ENCODE peak calls at places on chromosomes 1 and 21, in five cellular contexts. Q is Calu3, M is GM20000, D is HCT116, T is kidney epithelial cell. L is an unnamed sample.

GRCh38 chr1:235919797-235920475 is 53.2 kb upstream of the LYST start:
- DNase-seq in Q (no peak), M (no peak), D (no peak), T (peak; percentile 67), L (no peak)

GRCh38 chr1:50701706-50702317 is 258.3 kb downstream of the FAF1 start:
- DNase-seq in Q (no peak), M (no peak), D (no peak), T (no peak), L (no peak)

GRCh38 chr1:2587071-2587859 is 688 bp downstream of the PRXL2B start:
- DNase-seq in Q (no peak), M (peak; percentile 48), D (no peak), T (no peak), L (no peak)

GRCh38 chr1:53273526-53273925 is 35.2 kb upstream of the MAGOH start:
- DNase-seq in Q (no peak), M (no peak), D (no peak), T (no peak), L (no peak)

GRCh38 chr1:93798301-93798700 is 80.7 kb downstream of the DNTTIP2 start:
- DNase-seq in Q (no peak), M (no peak), D (no peak), T (no peak), L (no peak)

GRCh38 chr1:118148034-118148433 is 37.0 kb downstream of the SPAG17 start:
- DNase-seq in Q (no peak), M (no peak), D (no peak), T (no peak), L (no peak)

GRCh38 chr1:66464802-66465201 is 69.2 kb upstream of the SGIP1 start:
- DNase-seq in Q (no peak), M (no peak), D (no peak), T (peak; percentile 69), L (no peak)

GRCh38 chr1:5998906-5999301 is 6.7 kb upstream of the NPHP4 start:
- DNase-seq in Q (no peak), M (no peak), D (no peak), T (no peak), L (no peak)

GRCh38 chr21:44958471-44959191 is 18.8 kb downstream of the SLX9 start:
- DNase-seq in Q (no peak), M (no peak), D (no peak), T (no peak), L (no peak)

GRCh38 chr1:80217377-80217986 is 1211.0 kb upstream of the ADGRL4 start:
- DNase-seq in Q (peak; percentile 27), M (no peak), D (peak; percentile 32), T (peak; percentile 43), L (no peak)

GRCh38 chr1:19067187-19067911 is 110.9 kb upstream of the IFFO2 start:
- DNase-seq in Q (peak; percentile 61), M (no peak), D (no peak), T (no peak), L (no peak)

GRCh38 chr1:224673161-224673560 is 57.0 kb downstream of the CNIH3 start:
- DNase-seq in Q (no peak), M (no peak), D (no peak), T (no peak), L (no peak)

GRCh38 chr21:43591468-43592050 is 67.7 kb downstream of the HSF2BP start:
- DNase-seq in Q (no peak), M (no peak), D (no peak), T (no peak), L (no peak)

GRCh38 chr1:35777109-35777508 is 7.3 kb upstream of the CLSPN start:
- DNase-seq in Q (no peak), M (no peak), D (no peak), T (no peak), L (no peak)

GRCh38 chr1:185155600-185156320 is 993 bp downstream of the TRMT1L start:
- DNase-seq in Q (peak; percentile 8), M (peak; percentile 23), D (no peak), T (no peak), L (no peak)

GRCh38 chr1:76746195-76746594 is 121.1 kb upstream of the ST6GALNAC5 start:
- DNase-seq in Q (no peak), M (no peak), D (no peak), T (no peak), L (no peak)

GRCh38 chr1:31663622-31664452 is 19.2 kb upstream of the PEF1 start:
- DNase-seq in Q (peak; percentile 78), M (peak; percentile 83), D (peak; percentile 13), T (no peak), L (peak; percentile 86)

GRCh38 chr1:111576547-111576946 is 43.0 kb upstream of the RAP1A start:
- DNase-seq in Q (peak; percentile 4), M (no peak), D (no peak), T (no peak), L (no peak)

GRCh38 chr1:6954596-6954995 is 169.3 kb downstream of the CAMTA1 start:
- DNase-seq in Q (no peak), M (no peak), D (no peak), T (no peak), L (no peak)

GRCh38 chr1:168348146-168348709 is 67.6 kb downstream of the TBX19 start:
- DNase-seq in Q (no peak), M (no peak), D (peak; percentile 16), T (no peak), L (no peak)

GRCh38 chr1:109482242-109482641 is 1.5 kb upstream of the ATXN7L2 start:
- DNase-seq in Q (no peak), M (no peak), D (no peak), T (no peak), L (no peak)

GRCh38 chr1:99849413-99849743 is 783 bp upstream of the AGL start:
- DNase-seq in Q (peak; percentile 1), M (no peak), D (no peak), T (no peak), L (no peak)

GRCh38 chr1:232837085-232837484 is 31.9 kb downstream of the MAP10 start:
- DNase-seq in Q (no peak), M (no peak), D (no peak), T (no peak), L (no peak)

GRCh38 chr1:16232316-16232710 is 4.7 kb downstream of the CPLANE2 start:
- DNase-seq in Q (no peak), M (no peak), D (no peak), T (no peak), L (no peak)

GRCh38 chr21:46289655-46290178 is 3.6 kb downstream of the YBEY start:
- DNase-seq in Q (no peak), M (no peak), D (no peak), T (no peak), L (no peak)

GRCh38 chr1:222909586-222909985 is 94.7 kb downstream of the DISP1 start:
- DNase-seq in Q (no peak), M (no peak), D (no peak), T (no peak), L (no peak)

GRCh38 chr1:115559987-115560386 is 81.8 kb upstream of the VANGL1 start:
- DNase-seq in Q (no peak), M (no peak), D (no peak), T (no peak), L (no peak)

GRCh38 chr1:115564201-115564600 is 77.6 kb upstream of the VANGL1 start:
- DNase-seq in Q (no peak), M (no peak), D (no peak), T (no peak), L (no peak)

GRCh38 chr1:115567431-115567830 is 74.3 kb upstream of the VANGL1 start:
- DNase-seq in Q (no peak), M (no peak), D (no peak), T (no peak), L (no peak)

GRCh38 chr1:115565789-115566188 is 76.0 kb upstream of the VANGL1 start:
- DNase-seq in Q (no peak), M (no peak), D (no peak), T (no peak), L (no peak)

DNA sequence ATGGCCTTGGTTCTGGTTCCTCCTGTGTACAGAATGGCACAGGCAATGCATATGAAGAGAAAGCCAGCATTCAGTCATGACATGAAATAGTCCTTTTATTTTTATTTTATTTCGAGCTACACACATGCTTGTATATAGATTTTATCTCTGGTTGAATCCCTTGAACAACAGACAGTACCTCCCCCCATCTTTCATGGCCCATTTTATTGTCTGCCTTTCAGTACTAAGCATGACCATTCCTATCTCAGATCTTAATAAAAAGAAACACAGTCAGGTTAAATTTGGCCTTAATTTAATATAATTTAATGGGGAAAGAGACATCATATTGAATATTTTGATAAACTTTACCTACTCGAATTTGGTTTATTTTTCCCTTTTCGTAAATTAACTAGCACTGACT is 76.4 kb upstream of the VANGL1 start:
- DNase-seq in Q (no peak), M (no peak), D (no peak), T (no peak), L (no peak)
- TF ChIP-seq CTCF in Q (no peak), M (no peak), D (no peak), T (no peak), L (no peak)

GRCh38 chr1:59903136-59903754 is 23.3 kb downstream of the CYP2J2 start:
- DNase-seq in Q (peak; percentile 18), M (no peak), D (peak; percentile 27), T (no peak), L (peak; percentile 25)
- TF ChIP-seq CTCF in Q (peak; percentile 44), M (no peak), D (peak; percentile 46), T (peak; percentile 58), L (no peak)

DNA sequence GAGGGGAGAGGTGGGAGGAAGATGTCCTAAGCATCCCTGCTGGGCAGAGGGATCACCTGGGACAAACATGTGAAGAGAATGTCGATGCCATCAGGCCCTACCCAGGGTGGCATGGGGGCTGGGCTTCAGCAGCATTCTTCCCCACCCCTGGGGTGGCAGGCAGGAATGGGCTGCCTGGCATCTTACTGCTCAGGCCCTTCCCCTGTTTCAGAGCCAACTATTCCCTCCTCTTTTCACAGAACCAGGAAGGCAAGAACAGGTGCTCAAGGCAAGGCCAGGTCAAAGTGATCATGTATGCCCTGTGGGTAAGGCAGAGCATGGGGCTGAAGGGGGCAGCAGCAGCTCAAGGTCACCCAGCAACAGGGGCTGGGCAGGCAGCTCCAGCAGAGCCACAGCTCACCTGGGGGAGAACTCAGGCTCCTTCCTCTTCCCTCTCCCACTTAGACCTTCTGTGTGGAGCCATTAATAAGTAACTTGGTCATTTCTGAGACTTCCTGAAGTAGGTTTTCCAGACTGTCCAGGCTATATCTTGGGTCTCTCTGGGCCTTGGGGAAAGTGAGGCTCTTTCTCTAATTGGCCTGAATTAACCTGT is 56.4 kb downstream of the ELK4 start:
- DNase-seq in Q (peak; percentile 59), M (no peak), D (no peak), T (no peak), L (no peak)
- TF ChIP-seq CTCF in Q (no peak), M (no peak), D (no peak), T (no peak), L (no peak)

GRCh38 chr1:230268371-230269170 is 157.6 kb downstream of the PGBD5 start:
- DNase-seq in Q (peak; percentile 57), M (peak; percentile 59), D (peak; percentile 6), T (peak; percentile 41), L (peak; percentile 56)
- TF ChIP-seq CTCF in Q (peak; percentile 52), M (no peak), D (peak; percentile 42), T (peak; percentile 78), L (peak; percentile 42)

DNA sequence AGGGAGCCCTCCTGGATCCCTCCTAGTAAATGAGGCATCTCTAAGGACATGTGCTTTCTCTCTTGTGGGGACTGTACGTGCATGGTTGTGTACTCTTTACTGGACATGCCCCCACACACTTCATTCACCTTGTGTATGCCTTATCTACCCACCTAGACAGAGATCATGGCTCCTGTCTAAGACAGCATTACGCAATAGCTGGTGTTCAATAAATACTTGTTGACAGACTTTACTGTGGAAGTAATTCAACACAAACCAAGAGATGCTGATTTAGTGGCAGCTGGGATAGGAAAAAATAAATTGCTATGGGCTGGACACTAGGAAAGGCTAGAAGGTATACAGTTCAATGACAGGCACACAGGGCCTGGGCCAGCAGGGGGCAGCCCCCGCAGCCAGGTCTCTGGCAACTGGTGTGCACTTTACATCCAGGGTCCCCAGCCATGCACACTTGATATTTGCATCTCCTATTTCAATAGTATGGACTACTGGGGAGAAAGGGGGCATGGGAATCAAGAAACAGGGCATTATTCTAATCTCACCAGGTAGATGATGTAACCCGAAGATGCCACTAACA is 24.2 kb downstream of the TRABD2B start:
- DNase-seq in Q (no peak), M (no peak), D (no peak), T (no peak), L (no peak)
- TF ChIP-seq CTCF in Q (no peak), M (no peak), D (peak; percentile 27), T (peak; percentile 40), L (no peak)